ENCODE peak calls at places on chromosome 12, in nine cellular contexts. W, O, N, E, T, L, K, I and X are unnamed samples. For H3K27me3 and H3K36me3, the result is how much of the 10 kb centered on the place peaks cover.

GRCh38 chr12:26042645-26043044 is 82.2 kb downstream of the BHLHE41 start:
- DNase-seq in W (no peak), O (no peak), N (no peak), E (no peak), T (no peak), L (no peak), K (no peak), I (no peak), X (no peak)

GRCh38 chr12:53735-54095 is 12.9 kb upstream of the IQSEC3 start:
- DNase-seq in W (no peak), O (no peak), N (no peak), E (no peak), T (no peak), L (no peak), K (no peak), I (no peak), X (no peak)

GRCh38 chr12:39144613-39145061 is 239.2 kb upstream of the CPNE8 start:
- DNase-seq in W (no peak), O (no peak), N (peak), E (peak), T (no peak), L (no peak), K (no peak), I (no peak), X (no peak)

GRCh38 chr12:15978431-15978950 is 67.4 kb downstream of the DERA start:
- DNase-seq in W (no peak), O (no peak), N (no peak), E (no peak), T (no peak), L (peak), K (no peak), I (no peak), X (no peak)

GRCh38 chr12:24081581-24081980 is 132.1 kb upstream of the SOX5 start:
- DNase-seq in W (peak), O (no peak), N (no peak), E (no peak), T (no peak), L (no peak), K (no peak), I (no peak), X (no peak)

GRCh38 chr12:53207042-53207441 is at the start of gene ITGB7:
- DNase-seq in W (no peak), O (no peak), N (no peak), E (no peak), T (no peak), L (no peak), K (no peak), I (no peak), X (no peak)

GRCh38 chr12:78778339-78778738 is 86.2 kb upstream of the SYT1 start:
- DNase-seq in W (no peak), O (no peak), N (no peak), E (no peak), T (no peak), L (no peak), K (no peak), I (no peak), X (no peak)

GRCh38 chr12:112115259-112116045 is 6.9 kb upstream of the NAA25 start:
- DNase-seq in W (no peak), O (no peak), N (no peak), E (no peak), T (no peak), L (no peak), K (no peak), I (no peak), X (no peak)

GRCh38 chr12:122610911-122611310 is 83.9 kb downstream of the KNTC1 start:
- DNase-seq in W (no peak), O (no peak), N (no peak), E (no peak), T (no peak), L (peak), K (no peak), I (no peak), X (no peak)

GRCh38 chr12:131119936-131120335 is 166.2 kb downstream of the ADGRD1 start:
- DNase-seq in W (no peak), O (no peak), N (no peak), E (no peak), T (no peak), L (no peak), K (no peak), I (no peak), X (no peak)

GRCh38 chr12:19130224-19131019 is 889 bp downstream of the PLEKHA5 start:
- DNase-seq in W (peak), O (no peak), N (peak), E (peak), T (peak), L (peak), K (no peak), I (peak), X (peak)

GRCh38 chr12:74292351-74293194 is 245.1 kb upstream of the ATXN7L3B start:
- DNase-seq in W (no peak), O (no peak), N (no peak), E (no peak), T (no peak), L (no peak), K (no peak), I (no peak), X (peak)

GRCh38 chr12:118544569-118544968 is 168.2 kb downstream of the SUDS3 start:
- DNase-seq in W (no peak), O (peak), N (no peak), E (no peak), T (no peak), L (no peak), K (peak), I (no peak), X (no peak)

GRCh38 chr12:70196732-70197361 is 46.4 kb upstream of the CNOT2 start:
- DNase-seq in W (no peak), O (no peak), N (peak), E (no peak), T (peak), L (no peak), K (no peak), I (no peak), X (no peak)

GRCh38 chr12:48105321-48105866 is 485 bp downstream of the SENP1 start:
- DNase-seq in W (peak), O (no peak), N (no peak), E (no peak), T (no peak), L (peak), K (no peak), I (no peak), X (no peak)

GRCh38 chr12:1583421-1584078 is 10.8 kb downstream of the FBXL14 start:
- DNase-seq in W (peak), O (peak), N (peak), E (peak), T (peak), L (peak), K (no peak), I (peak), X (no peak)
- H3K27me3 ChIP-seq in W (under half), O (under half), N (under half), E (half or more), T (under half), L (under half), K (under half), I (under half), X (under half)

GRCh38 chr12:20548592-20548991 is 146.5 kb upstream of the SLCO1C1 start:
- DNase-seq in W (no peak), O (no peak), N (no peak), E (no peak), T (no peak), L (no peak), K (no peak), I (no peak), X (no peak)

GRCh38 chr12:20555015-20555414 is 140.1 kb upstream of the SLCO1C1 start:
- DNase-seq in W (no peak), O (no peak), N (no peak), E (no peak), T (no peak), L (no peak), K (no peak), I (no peak), X (no peak)

GRCh38 chr12:20547788-20548575 is 147.2 kb upstream of the SLCO1C1 start:
- DNase-seq in W (no peak), O (no peak), N (no peak), E (no peak), T (no peak), L (peak), K (no peak), I (no peak), X (no peak)

GRCh38 chr12:20546267-20546666 is 148.9 kb upstream of the SLCO1C1 start:
- DNase-seq in W (no peak), O (no peak), N (no peak), E (no peak), T (no peak), L (no peak), K (no peak), I (no peak), X (no peak)

DNA sequence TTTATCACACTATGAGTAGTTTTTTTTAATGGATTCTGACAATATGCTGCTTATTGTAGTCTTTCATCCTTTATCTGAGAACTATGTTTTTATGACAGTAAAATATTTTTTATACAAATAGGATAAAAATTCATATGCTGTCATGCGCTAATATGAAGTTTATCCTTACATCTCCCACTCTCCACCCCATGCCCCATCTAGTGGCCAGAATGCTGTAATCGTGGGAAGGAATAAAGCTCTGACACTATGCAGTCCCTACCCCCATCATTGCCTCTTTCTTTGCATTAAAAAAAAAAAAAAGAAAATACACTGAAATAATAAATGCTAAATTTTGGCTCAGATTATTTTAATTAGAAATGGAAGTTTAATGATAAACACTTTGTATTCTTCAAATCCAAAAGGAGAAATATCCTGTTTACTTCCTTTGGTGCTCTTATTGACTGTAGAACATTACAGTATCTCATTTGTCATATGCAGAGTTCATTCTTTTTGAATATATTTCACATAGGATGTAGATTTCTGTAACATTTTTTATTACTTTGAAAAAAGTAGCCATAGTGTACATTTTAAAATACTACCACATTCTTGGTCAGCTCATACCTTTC is 145.9 kb upstream of the SLCO1C1 start:
- DNase-seq in W (peak), O (peak), N (peak), E (no peak), T (peak), L (no peak), K (no peak), I (peak), X (no peak)
- TF ChIP-seq CTCF in W (peak), O (peak), N (peak), E (peak), T (peak), L (peak), K (peak), I (peak), X (no peak)

GRCh38 chr12:124404162-124404561 is 109.3 kb downstream of the RFLNA start:
- DNase-seq in W (no peak), O (no peak), N (no peak), E (no peak), T (no peak), L (no peak), K (no peak), I (no peak), X (no peak)

GRCh38 chr12:124406043-124406442 is 111.2 kb downstream of the RFLNA start:
- DNase-seq in W (no peak), O (no peak), N (no peak), E (no peak), T (no peak), L (no peak), K (no peak), I (no peak), X (no peak)

GRCh38 chr12:124405151-124405550 is 110.3 kb downstream of the RFLNA start:
- DNase-seq in W (no peak), O (no peak), N (no peak), E (no peak), T (no peak), L (no peak), K (no peak), I (no peak), X (no peak)

GRCh38 chr12:124407074-124407473 is 112.2 kb downstream of the RFLNA start:
- DNase-seq in W (no peak), O (no peak), N (no peak), E (no peak), T (no peak), L (no peak), K (no peak), I (no peak), X (no peak)

GRCh38 chr12:124405592-124405991 is 110.7 kb downstream of the RFLNA start:
- DNase-seq in W (no peak), O (no peak), N (no peak), E (no peak), T (no peak), L (no peak), K (no peak), I (no peak), X (no peak)
- H3K36me3 ChIP-seq in W (under half), O (under half), N (under half), E (under half), T (half or more), L (under half), K (under half), I (under half), X (under half)

GRCh38 chr12:5437122-5437521 is 5.2 kb downstream of the NTF3 start:
- DNase-seq in W (no peak), O (no peak), N (no peak), E (no peak), T (no peak), L (no peak), K (no peak), I (no peak), X (no peak)

GRCh38 chr12:5439788-5440300 is 7.9 kb downstream of the NTF3 start:
- DNase-seq in W (no peak), O (no peak), N (no peak), E (no peak), T (no peak), L (no peak), K (no peak), I (no peak), X (no peak)

GRCh38 chr12:5438671-5439200 is 6.8 kb downstream of the NTF3 start:
- DNase-seq in W (no peak), O (no peak), N (no peak), E (no peak), T (no peak), L (peak), K (no peak), I (no peak), X (no peak)

GRCh38 chr12:5439333-5439732 is 7.4 kb downstream of the NTF3 start:
- DNase-seq in W (peak), O (no peak), N (no peak), E (no peak), T (no peak), L (no peak), K (no peak), I (no peak), X (no peak)

GRCh38 chr12:5437657-5438056 is 5.7 kb downstream of the NTF3 start:
- DNase-seq in W (no peak), O (no peak), N (no peak), E (no peak), T (no peak), L (no peak), K (no peak), I (no peak), X (no peak)
- H3K27me3 ChIP-seq in W (under half), O (under half), N (half or more), E (under half), T (under half), L (under half), K (under half), I (under half), X (under half)

GRCh38 chr12:83389237-83389996 is 702.7 kb downstream of the TMTC2 start:
- DNase-seq in W (peak), O (peak), N (no peak), E (peak), T (peak), L (no peak), K (no peak), I (no peak), X (peak)
- TF ChIP-seq CTCF in W (peak), O (peak), N (peak), E (peak), T (peak), L (no peak), K (no peak), I (peak), X (no peak)

GRCh38 chr12:3661028-3661427 is 91.9 kb downstream of the CRACR2A start:
- DNase-seq in W (no peak), O (peak), N (no peak), E (no peak), T (no peak), L (no peak), K (no peak), I (no peak), X (no peak)
- H3K36me3 ChIP-seq in W (under half), O (under half), N (under half), E (under half), T (under half), L (under half), K (under half), I (under half), X (under half)